ENCODE peak calls at places on chromosomes 12 and 14, in nine cellular contexts. L is kidney epithelial cell; T is posterior vena cava; Q is H4; F is fibroblast of pulmonary artery; R is A549; K is HS-5; J is activated CD8-positive, alpha-beta memory T cell treated with anti-CD3 and anti-CD28 coated beads for 4 hours; G is stomach. X is an unnamed sample.

GRCh38 chr12:64571346-64571745 is 38.9 kb upstream of the RASSF3 start:
- DNase-seq in L (no peak), T (no peak), Q (no peak), F (no peak), R (no peak), K (no peak), J (no peak), G (no peak), X (no peak)

GRCh38 chr12:52541709-52542108 is 11.2 kb downstream of the KRT71 start:
- DNase-seq in L (no peak), T (no peak), Q (no peak), F (no peak), R (no peak), K (no peak), J (no peak), G (no peak), X (no peak)

GRCh38 chr12:97567619-97568110 is 105.1 kb downstream of the RMST start:
- DNase-seq in L (no peak), T (no peak), Q (no peak), F (no peak), R (peak; percentile 9), K (no peak), J (no peak), G (no peak), X (no peak)

GRCh38 chr12:53575502-53576264 is 50.5 kb downstream of the ATF7 start:
- DNase-seq in L (no peak), T (no peak), Q (peak; percentile 26), F (peak; percentile 83), R (peak; percentile 63), K (peak; percentile 78), J (no peak), G (no peak), X (peak; percentile 90)

GRCh38 chr12:13104403-13104802 is 936 bp upstream of the GSG1 start:
- DNase-seq in L (no peak), T (no peak), Q (no peak), F (no peak), R (no peak), K (no peak), J (no peak), G (no peak), X (no peak)

GRCh38 chr14:71583246-71583645 is 349.0 kb upstream of the RGS6 start:
- DNase-seq in L (no peak), T (no peak), Q (no peak), F (no peak), R (no peak), K (no peak), J (no peak), G (no peak), X (no peak)

GRCh38 chr12:14741153-14741552 is 44.8 kb upstream of the GUCY2C start:
- DNase-seq in L (no peak), T (no peak), Q (no peak), F (no peak), R (no peak), K (no peak), J (no peak), G (no peak), X (no peak)

GRCh38 chr14:26694521-26694920 is 96.7 kb upstream of the NOVA1 start:
- DNase-seq in L (no peak), T (no peak), Q (no peak), F (no peak), R (no peak), K (no peak), J (no peak), G (no peak), X (no peak)

GRCh38 chr12:58176296-58176869 is 235.0 kb downstream of the ATP23 start:
- DNase-seq in L (no peak), T (no peak), Q (peak; percentile 16), F (peak; percentile 50), R (peak; percentile 65), K (peak; percentile 13), J (no peak), G (peak; percentile 36), X (peak; percentile 40)

GRCh38 chr12:123105427-123105826 is 45.5 kb downstream of the PITPNM2 start:
- DNase-seq in L (no peak), T (no peak), Q (no peak), F (peak; percentile 24), R (no peak), K (no peak), J (no peak), G (no peak), X (no peak)

GRCh38 chr12:116164976-116165425 is 112.5 kb downstream of the MED13L start:
- DNase-seq in L (no peak), T (no peak), Q (no peak), F (peak; percentile 47), R (peak; percentile 31), K (peak; percentile 29), J (no peak), G (no peak), X (peak; percentile 67)

GRCh38 chr14:65361920-65362319 is 50.6 kb upstream of the FUT8 start:
- DNase-seq in L (no peak), T (no peak), Q (no peak), F (peak; percentile 89), R (no peak), K (no peak), J (no peak), G (peak; percentile 60), X (peak; percentile 88)

GRCh38 chr12:126202138-126202537 is 1136.9 kb downstream of the AACS start:
- DNase-seq in L (no peak), T (no peak), Q (peak; percentile 32), F (no peak), R (no peak), K (no peak), J (no peak), G (no peak), X (no peak)

GRCh38 chr12:118238888-118239287 is 103.0 kb downstream of the PEBP1 start:
- DNase-seq in L (no peak), T (no peak), Q (no peak), F (no peak), R (no peak), K (no peak), J (no peak), G (no peak), X (no peak)

X was measured in fibroblast of mammary gland.